ENCODE peak calls at places on chromosomes 11 and 22, in six cellular contexts. W is A549, I is suprapubic skin, B is ovary, S is stomach, G is sigmoid colon. D is an unnamed sample.

GRCh38 chr22:31140746-31141145 is 438 bp upstream of the PLA2G3 start:
- DNase-seq in W (no peak), I (no peak), B (no peak), S (peak; percentile 57), G (no peak), D (peak; percentile 62)

GRCh38 chr22:46843691-46844297 is 81.3 kb downstream of the TBC1D22A start:
- DNase-seq in W (no peak), I (no peak), B (no peak), S (no peak), G (no peak), D (no peak)

GRCh38 chr11:31649567-31649966 is 140.0 kb downstream of the ELP4 start:
- DNase-seq in W (no peak), I (no peak), B (no peak), S (no peak), G (no peak), D (no peak)

GRCh38 chr22:25823276-25823675 is 81.3 kb downstream of the MYO18B start:
- DNase-seq in W (no peak), I (no peak), B (no peak), S (no peak), G (no peak), D (no peak)

GRCh38 chr11:35717043-35717442 is 54.5 kb downstream of the TRIM44 start:
- DNase-seq in W (no peak), I (no peak), B (no peak), S (no peak), G (no peak), D (no peak)

GRCh38 chr11:74100735-74101134 is 70.1 kb downstream of the C2CD3 start:
- DNase-seq in W (no peak), I (no peak), B (no peak), S (no peak), G (no peak), D (no peak)

GRCh38 chr11:79512706-79513469 is 72.1 kb upstream of the TENM4 start:
- DNase-seq in W (no peak), I (no peak), B (no peak), S (no peak), G (no peak), D (no peak)

GRCh38 chr11:111417766-111418435 is 38.8 kb upstream of the POU2AF1 start:
- DNase-seq in W (no peak), I (no peak), B (peak; percentile 75), S (no peak), G (peak; percentile 94), D (no peak)

GRCh38 chr22:49300951-49301397 is 526.7 kb downstream of the BRD1 start:
- DNase-seq in W (no peak), I (peak; percentile 34), B (no peak), S (peak; percentile 14), G (no peak), D (no peak)

GRCh38 chr11:80632691-80633090 is 1191.9 kb upstream of the TENM4 start:
- DNase-seq in W (no peak), I (no peak), B (no peak), S (no peak), G (no peak), D (no peak)

GRCh38 chr11:116895053-116895757 is 57.8 kb upstream of the APOA1 start:
- DNase-seq in W (no peak), I (no peak), B (no peak), S (no peak), G (peak; percentile 70), D (no peak)

GRCh38 chr22:27474112-27474571 is 327.4 kb downstream of the MN1 start:
- DNase-seq in W (no peak), I (no peak), B (no peak), S (no peak), G (no peak), D (no peak)

GRCh38 chr22:24433868-24434471 is 6.6 kb downstream of the ADORA2A start:
- DNase-seq in W (no peak), I (peak; percentile 60), B (no peak), S (no peak), G (peak; percentile 65), D (no peak)

GRCh38 chr11:73998846-73999575 is 9.9 kb downstream of the UCP3 start:
- DNase-seq in W (no peak), I (no peak), B (no peak), S (no peak), G (peak; percentile 34), D (no peak)

GRCh38 chr11:68200639-68201038 is 12.5 kb downstream of the KMT5B start:
- DNase-seq in W (no peak), I (no peak), B (no peak), S (no peak), G (no peak), D (no peak)

GRCh38 chr11:46616551-46617450 is at the start of gene HARBI1:
- DNase-seq in W (peak; percentile 86), I (peak; percentile 94), B (peak; percentile 84), S (peak; percentile 93), G (peak; percentile 91), D (peak; percentile 93)
- TF ChIP-seq EP300 in W (no peak), I (no peak), B (no peak), S (no peak), G (no peak), D (no peak)

DNA sequence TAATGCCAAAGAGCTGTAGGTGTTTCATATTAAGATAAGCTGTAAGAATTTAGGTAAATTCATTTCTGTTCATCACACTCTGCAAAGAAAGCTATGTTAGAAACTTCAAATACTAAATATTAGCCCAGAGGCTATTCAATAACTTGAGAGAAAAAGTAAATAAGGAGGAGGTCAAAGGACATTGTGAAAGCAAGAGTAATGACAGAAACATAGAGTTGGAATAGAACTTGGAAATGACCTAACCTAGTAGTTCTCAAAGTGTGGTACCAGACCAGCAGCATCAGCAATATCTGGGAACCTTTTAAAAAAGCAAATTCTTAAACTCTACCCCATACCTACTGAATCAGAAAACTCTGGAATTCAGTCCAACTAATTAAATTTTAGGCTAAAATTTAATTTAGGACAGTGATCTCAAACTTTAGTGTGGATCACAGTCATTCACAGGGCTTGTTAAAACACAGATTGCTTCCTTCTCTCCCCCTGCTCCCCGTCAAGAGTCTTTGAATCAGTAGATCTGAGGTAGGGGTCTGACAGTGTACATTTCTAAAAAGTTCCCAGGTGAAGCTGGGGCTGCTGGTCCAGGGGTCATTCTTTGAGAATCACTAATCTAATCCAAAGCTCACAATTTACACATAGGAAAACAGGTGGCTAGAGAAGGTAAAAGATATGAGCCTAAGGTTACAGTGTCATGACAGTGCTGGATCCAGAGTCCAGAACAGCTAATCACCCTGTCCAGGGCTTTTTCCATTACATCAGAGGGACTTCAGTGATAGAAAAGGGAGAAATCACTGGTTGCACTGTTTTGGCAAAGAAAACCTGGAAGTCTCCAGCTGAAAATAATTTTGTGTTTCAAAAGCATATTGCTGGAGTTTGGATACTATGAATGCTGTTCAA is 241.1 kb downstream of the SOX6 start:
- DNase-seq in W (no peak), I (no peak), B (peak; percentile 17), S (no peak), G (no peak), D (no peak)
- TF ChIP-seq EP300 in W (no peak), I (no peak), B (no peak), S (no peak), G (no peak), D (no peak)

GRCh38 chr11:124086447-124086846 is 28.8 kb upstream of the VWA5A start:
- DNase-seq in W (no peak), I (no peak), B (no peak), S (no peak), G (no peak), D (no peak)
- TF ChIP-seq EP300 in W (no peak), I (no peak), B (no peak), S (no peak), G (no peak), D (no peak)

GRCh38 chr11:117945047-117945820 is 16.0 kb upstream of the TMPRSS13 start:
- DNase-seq in W (no peak), I (no peak), B (no peak), S (peak; percentile 10), G (no peak), D (no peak)

GRCh38 chr11:117949062-117949461 is 19.9 kb upstream of the TMPRSS13 start:
- DNase-seq in W (no peak), I (no peak), B (no peak), S (no peak), G (no peak), D (no peak)

GRCh38 chr11:117946842-117947526 is 17.8 kb upstream of the TMPRSS13 start:
- DNase-seq in W (peak; percentile 73), I (peak; percentile 91), B (peak; percentile 93), S (peak; percentile 90), G (peak; percentile 93), D (no peak)

GRCh38 chr11:117944554-117944953 is 15.4 kb upstream of the TMPRSS13 start:
- DNase-seq in W (no peak), I (no peak), B (no peak), S (peak; percentile 18), G (no peak), D (no peak)

GRCh38 chr11:117946196-117946841 is 17.1 kb upstream of the TMPRSS13 start:
- DNase-seq in W (no peak), I (no peak), B (no peak), S (no peak), G (no peak), D (no peak)
- TF ChIP-seq EP300 in W (no peak), I (no peak), B (no peak), S (no peak), G (no peak), D (no peak)

D was measured in upper lobe of left lung.